ENCODE peak calls at places on chromosome 4, in four cellular contexts. One of them, this sample, is unnamed.
A peak's percentile ranks its signal among the peaks of the same experiment; 100 is the strongest.

GRCh38 chr4:73187325-73187724 is 71.3 kb downstream of the ANKRD17 start:
- DNase-seq in hepatocyte: no peak
- DNase-seq in lung: no peak
- DNase-seq in HFF-Myc: peak; percentile 10
- DNase-seq in this sample: no peak

GRCh38 chr4:2595436-2595835 is 59.0 kb downstream of the FAM193A start:
- DNase-seq in hepatocyte: no peak
- DNase-seq in HFF-Myc: no peak
- DNase-seq in lung: no peak
- DNase-seq in this sample: no peak

GRCh38 chr4:64166365-64166764 is 242.9 kb downstream of the TECRL start:
- DNase-seq in hepatocyte: no peak
- DNase-seq in lung: no peak
- DNase-seq in HFF-Myc: no peak
- DNase-seq in this sample: no peak

GRCh38 chr4:5810151-5810550 is 82.7 kb downstream of the CRMP1 start:
- DNase-seq in HFF-Myc: no peak
- DNase-seq in hepatocyte: no peak
- DNase-seq in lung: no peak
- DNase-seq in this sample: no peak

GRCh38 chr4:27947320-27947719 is 1086.7 kb downstream of the STIM2 start:
- DNase-seq in hepatocyte: no peak
- DNase-seq in HFF-Myc: no peak
- DNase-seq in lung: no peak
- DNase-seq in this sample: no peak

GRCh38 chr4:69653147-69653546 is at the start of gene UGT2A1:
- DNase-seq in HFF-Myc: no peak
- DNase-seq in hepatocyte: no peak
- DNase-seq in lung: no peak
- DNase-seq in this sample: no peak

GRCh38 chr4:1714303-1715001 is 2.3 kb upstream of the SLBP start:
- DNase-seq in HFF-Myc: no peak
- DNase-seq in hepatocyte: no peak
- DNase-seq in lung: no peak
- DNase-seq in this sample: no peak

GRCh38 chr4:151993521-151993920 is 232.7 kb upstream of the GATB start:
- DNase-seq in HFF-Myc: no peak
- DNase-seq in lung: no peak
- DNase-seq in hepatocyte: no peak
- DNase-seq in this sample: no peak

GRCh38 chr4:188282620-188283232 is 143.5 kb downstream of the TRIML1 start:
- DNase-seq in HFF-Myc: no peak
- DNase-seq in lung: no peak
- DNase-seq in hepatocyte: peak; percentile 38
- DNase-seq in this sample: no peak

GRCh38 chr4:129926936-129927335 is 831.0 kb downstream of the C4orf33 start:
- DNase-seq in HFF-Myc: no peak
- DNase-seq in lung: no peak
- DNase-seq in hepatocyte: peak; percentile 18
- DNase-seq in this sample: no peak

GRCh38 chr4:41994461-41994860 is 4.1 kb downstream of the SLC30A9 start:
- DNase-seq in hepatocyte: no peak
- DNase-seq in HFF-Myc: no peak
- DNase-seq in lung: no peak
- DNase-seq in this sample: no peak

GRCh38 chr4:20639346-20639745 is 60.9 kb upstream of the PACRGL start:
- DNase-seq in HFF-Myc: no peak
- DNase-seq in hepatocyte: no peak
- DNase-seq in lung: no peak
- DNase-seq in this sample: no peak

GRCh38 chr4:79748835-79749234 is 324.2 kb downstream of the ANTXR2 start:
- DNase-seq in lung: no peak
- DNase-seq in hepatocyte: no peak
- DNase-seq in HFF-Myc: no peak
- DNase-seq in this sample: no peak

DNA sequence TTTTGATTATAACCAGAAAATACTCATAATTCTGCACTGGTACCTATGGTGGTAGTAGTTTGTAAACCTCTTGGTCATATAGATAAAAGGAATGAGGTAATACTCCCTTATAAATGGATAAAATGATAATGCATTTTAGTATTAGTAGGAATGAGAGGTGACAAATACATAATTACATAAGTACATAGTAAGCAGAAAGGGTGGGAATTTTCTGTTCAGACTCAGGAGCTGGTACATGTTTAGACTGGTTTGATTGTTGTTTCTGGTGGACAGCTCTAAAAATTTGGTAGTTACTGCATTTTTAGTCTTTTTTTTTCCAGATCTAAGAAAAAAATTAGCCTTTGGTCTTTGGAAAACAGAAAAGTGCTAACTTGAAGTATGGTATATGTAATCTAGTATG is 70.4 kb upstream of the AGA start:
- DNase-seq in lung: no peak
- DNase-seq in hepatocyte: no peak
- DNase-seq in HFF-Myc: no peak
- DNase-seq in this sample: no peak
- TF ChIP-seq CTCF in lung: no peak
- TF ChIP-seq CTCF in hepatocyte: no peak
- TF ChIP-seq CTCF in HFF-Myc: no peak
- TF ChIP-seq CTCF in this sample: no peak

DNA sequence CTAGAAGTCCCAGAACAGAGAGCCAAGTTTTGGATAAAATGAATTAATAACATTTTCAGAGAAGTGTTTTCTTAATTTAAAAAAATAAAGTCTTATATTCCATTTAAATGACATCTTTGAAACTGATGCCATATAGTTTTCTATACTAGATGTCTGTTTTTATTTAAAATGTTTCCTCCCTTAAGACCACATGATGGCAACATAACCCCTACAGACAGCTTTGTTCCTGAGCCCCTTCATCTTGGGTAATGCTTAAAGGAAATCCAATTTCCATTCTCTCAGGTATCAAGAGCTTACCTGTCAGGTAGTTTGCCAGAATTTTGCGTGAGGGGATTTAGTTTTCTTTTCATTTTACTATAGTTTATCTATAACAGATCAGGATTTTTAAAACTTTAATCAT is 181.4 kb upstream of the UGT8 start:
- DNase-seq in HFF-Myc: no peak
- DNase-seq in lung: no peak
- DNase-seq in hepatocyte: peak; percentile 18
- DNase-seq in this sample: no peak
- TF ChIP-seq CTCF in HFF-Myc: no peak
- TF ChIP-seq CTCF in lung: no peak
- TF ChIP-seq CTCF in hepatocyte: peak; percentile 34
- TF ChIP-seq CTCF in this sample: no peak

DNA sequence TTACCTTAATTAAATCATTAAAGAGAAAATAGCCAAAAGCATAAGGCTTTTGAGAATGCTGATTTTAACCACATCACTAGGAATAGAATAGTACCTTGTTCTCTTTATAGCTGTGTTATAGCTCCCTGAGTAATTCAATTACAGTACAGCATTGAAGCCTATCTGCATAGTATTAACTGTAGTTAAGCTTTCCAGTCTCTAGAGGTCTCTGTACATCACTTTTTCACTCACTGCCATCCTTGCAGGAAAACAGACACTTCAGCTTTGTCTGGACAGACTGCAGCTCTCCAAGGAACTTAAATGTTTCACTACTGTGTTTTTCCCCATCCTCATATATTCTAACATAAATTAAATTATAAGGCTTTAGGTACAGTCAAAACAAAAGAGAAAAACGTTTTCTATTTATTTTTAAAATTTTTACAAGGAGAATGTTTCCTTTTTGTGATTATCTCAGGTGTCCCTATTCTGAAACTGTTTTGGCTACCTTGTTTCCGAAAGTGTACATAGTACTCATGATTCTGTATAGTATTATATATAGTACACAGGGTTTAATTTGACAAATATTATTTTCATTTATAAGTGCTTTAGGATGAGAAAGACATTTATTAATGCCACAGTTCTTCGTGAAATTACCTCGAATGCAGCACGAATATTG is 407.9 kb downstream of the PCDH18 start:
- DNase-seq in hepatocyte: peak; percentile 61
- DNase-seq in lung: no peak
- DNase-seq in HFF-Myc: peak; percentile 74
- DNase-seq in this sample: no peak
- TF ChIP-seq CTCF in hepatocyte: peak; percentile 80
- TF ChIP-seq CTCF in lung: peak; percentile 17
- TF ChIP-seq CTCF in HFF-Myc: peak; percentile 63
- TF ChIP-seq CTCF in this sample: no peak

DNA sequence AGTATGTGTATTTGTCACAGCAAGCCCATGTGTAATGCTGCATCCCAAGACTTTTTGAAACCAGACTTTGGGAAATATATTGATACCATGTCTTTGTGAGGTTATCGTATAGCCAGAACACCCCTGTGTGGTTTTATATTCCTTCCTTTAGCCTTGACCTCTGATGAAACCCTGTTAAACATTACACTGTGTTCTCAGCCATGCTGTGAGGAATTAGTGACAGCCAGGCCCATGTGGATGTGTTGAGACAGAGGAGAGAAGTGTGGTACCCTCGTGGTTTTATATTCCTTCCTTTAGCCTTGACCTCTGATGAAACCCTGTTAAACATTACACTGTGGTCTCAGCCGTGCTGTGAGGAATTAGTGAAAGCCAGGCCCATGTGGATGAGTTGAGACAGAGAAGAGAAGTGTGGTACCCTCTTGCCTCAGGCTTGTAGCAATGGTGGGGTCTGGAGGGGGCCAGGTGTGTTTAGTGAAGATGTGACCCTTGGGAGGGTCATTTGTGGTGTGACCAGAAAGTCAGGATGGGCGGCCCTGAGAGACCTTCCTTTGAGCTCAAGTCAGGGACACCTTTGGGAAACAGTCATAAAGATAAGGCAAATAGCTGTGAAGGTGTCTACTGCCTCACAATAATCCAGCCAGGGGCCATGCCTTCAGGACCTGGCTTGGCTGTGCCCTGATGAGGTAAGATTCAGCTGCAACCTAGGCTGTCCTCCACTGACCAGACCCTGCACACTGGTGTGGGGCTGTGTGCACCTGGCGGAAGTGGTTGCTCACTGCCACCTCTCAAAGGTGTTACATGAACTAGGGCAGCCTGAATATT is 110.0 kb downstream of the IRF2 start:
- DNase-seq in hepatocyte: no peak
- DNase-seq in lung: no peak
- DNase-seq in HFF-Myc: no peak
- DNase-seq in this sample: no peak
- TF ChIP-seq CTCF in hepatocyte: no peak
- TF ChIP-seq CTCF in lung: no peak
- TF ChIP-seq CTCF in HFF-Myc: no peak
- TF ChIP-seq CTCF in this sample: no peak

This sample was measured in activated B cell treated with CpG ODN at 0.5 μM for 24 hours.